ENCODE peak calls at places on chromosomes 16 and 17, in six cellular contexts. S, N, E, O, P and X are unnamed samples.

GRCh38 chr17:65017375-65017774 is 39.2 kb downstream of the GNA13 start:
- DNase-seq in S (no peak), N (no peak), E (no peak), O (no peak), P (no peak), X (no peak)

GRCh38 chr17:20074489-20074888 is 65.3 kb downstream of the SPECC1 start:
- DNase-seq in S (no peak), N (no peak), E (no peak), O (no peak), P (no peak), X (no peak)

GRCh38 chr16:77946834-77947233 is 75.5 kb upstream of the CLEC3A start:
- DNase-seq in S (no peak), N (no peak), E (no peak), O (no peak), P (no peak), X (no peak)

GRCh38 chr16:13291934-13292333 is 390.5 kb downstream of the SHISA9 start:
- DNase-seq in S (no peak), N (peak), E (no peak), O (no peak), P (no peak), X (no peak)

GRCh38 chr16:25064967-25065366 is 46.6 kb upstream of the LCMT1 start:
- DNase-seq in S (no peak), N (no peak), E (no peak), O (no peak), P (no peak), X (no peak)

GRCh38 chr17:82297280-82297803 is 20.1 kb downstream of the CD7 start:
- DNase-seq in S (peak), N (no peak), E (no peak), O (peak), P (no peak), X (no peak)

GRCh38 chr17:36008998-36009665 is 7.8 kb upstream of the CCL15 start:
- DNase-seq in S (no peak), N (no peak), E (no peak), O (no peak), P (peak), X (no peak)

GRCh38 chr16:58127033-58127556 is 2.1 kb downstream of the CFAP20 start:
- DNase-seq in S (no peak), N (peak), E (no peak), O (no peak), P (no peak), X (no peak)

GRCh38 chr17:63609820-63610573 is 9.3 kb downstream of the TACO1 start:
- DNase-seq in S (no peak), N (no peak), E (no peak), O (no peak), P (no peak), X (no peak)

GRCh38 chr17:68396795-68397536 is 60.3 kb downstream of the WIPI1 start:
- DNase-seq in S (no peak), N (no peak), E (no peak), O (peak), P (no peak), X (no peak)

GRCh38 chr16:88558457-88559442 is 11.5 kb upstream of the ZC3H18 start:
- DNase-seq in S (peak), N (peak), E (no peak), O (peak), P (peak), X (no peak)

GRCh38 chr17:68198931-68199836 is 48.7 kb upstream of the AMZ2 start:
- DNase-seq in S (no peak), N (peak), E (no peak), O (no peak), P (no peak), X (no peak)

GRCh38 chr17:73318427-73318813 is 6.6 kb upstream of the CDC42EP4 start:
- DNase-seq in S (no peak), N (no peak), E (no peak), O (no peak), P (no peak), X (no peak)

GRCh38 chr17:80877829-80878303 is 113.8 kb upstream of the CHMP6 start:
- DNase-seq in S (no peak), N (no peak), E (no peak), O (no peak), P (no peak), X (peak)

DNA sequence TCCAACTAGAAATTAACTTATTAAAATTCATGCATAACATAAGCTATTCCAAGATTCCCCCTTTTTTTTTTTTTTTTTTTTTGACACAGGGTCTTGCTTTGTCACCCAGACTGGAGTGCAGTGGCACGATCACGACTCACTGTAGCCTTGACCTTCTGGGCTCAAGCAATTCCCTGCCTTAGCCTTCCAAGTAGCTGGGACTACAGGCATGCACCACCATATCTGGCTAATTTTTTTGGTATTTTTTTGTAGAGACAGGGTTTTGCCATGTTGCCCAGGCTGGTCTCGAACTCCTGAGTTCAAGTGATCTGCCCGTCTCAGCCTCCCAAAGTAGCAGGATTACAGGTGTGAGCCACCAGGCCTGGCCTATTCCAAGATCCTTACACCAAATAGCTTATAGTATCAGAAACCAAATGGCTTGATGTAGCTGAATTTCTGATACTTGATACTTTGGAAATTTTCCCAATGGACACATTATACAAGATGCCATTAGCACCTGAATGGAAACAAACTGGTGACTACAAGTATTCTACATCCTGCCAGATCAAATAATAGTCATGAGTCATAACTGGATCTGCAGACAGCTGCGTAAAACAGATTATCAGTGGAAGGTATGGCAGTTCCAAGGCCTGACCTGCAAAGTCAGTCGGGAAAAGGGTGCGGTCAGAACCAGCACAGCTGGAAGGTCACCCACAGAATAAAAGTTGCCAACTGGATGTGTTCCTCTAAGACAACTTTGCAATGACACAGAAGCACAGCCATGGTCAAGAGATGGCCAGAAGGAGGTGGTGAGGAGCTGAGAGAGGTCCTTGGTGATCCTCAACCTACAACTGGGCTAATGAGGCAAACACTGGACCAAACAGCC is 14.5 kb downstream of the TUBG1 start:
- DNase-seq in S (no peak), N (no peak), E (no peak), O (no peak), P (no peak), X (no peak)
- TF ChIP-seq CTCF in S (no peak), N (no peak), E (no peak), O (no peak), P (no peak), X (no peak)

DNA sequence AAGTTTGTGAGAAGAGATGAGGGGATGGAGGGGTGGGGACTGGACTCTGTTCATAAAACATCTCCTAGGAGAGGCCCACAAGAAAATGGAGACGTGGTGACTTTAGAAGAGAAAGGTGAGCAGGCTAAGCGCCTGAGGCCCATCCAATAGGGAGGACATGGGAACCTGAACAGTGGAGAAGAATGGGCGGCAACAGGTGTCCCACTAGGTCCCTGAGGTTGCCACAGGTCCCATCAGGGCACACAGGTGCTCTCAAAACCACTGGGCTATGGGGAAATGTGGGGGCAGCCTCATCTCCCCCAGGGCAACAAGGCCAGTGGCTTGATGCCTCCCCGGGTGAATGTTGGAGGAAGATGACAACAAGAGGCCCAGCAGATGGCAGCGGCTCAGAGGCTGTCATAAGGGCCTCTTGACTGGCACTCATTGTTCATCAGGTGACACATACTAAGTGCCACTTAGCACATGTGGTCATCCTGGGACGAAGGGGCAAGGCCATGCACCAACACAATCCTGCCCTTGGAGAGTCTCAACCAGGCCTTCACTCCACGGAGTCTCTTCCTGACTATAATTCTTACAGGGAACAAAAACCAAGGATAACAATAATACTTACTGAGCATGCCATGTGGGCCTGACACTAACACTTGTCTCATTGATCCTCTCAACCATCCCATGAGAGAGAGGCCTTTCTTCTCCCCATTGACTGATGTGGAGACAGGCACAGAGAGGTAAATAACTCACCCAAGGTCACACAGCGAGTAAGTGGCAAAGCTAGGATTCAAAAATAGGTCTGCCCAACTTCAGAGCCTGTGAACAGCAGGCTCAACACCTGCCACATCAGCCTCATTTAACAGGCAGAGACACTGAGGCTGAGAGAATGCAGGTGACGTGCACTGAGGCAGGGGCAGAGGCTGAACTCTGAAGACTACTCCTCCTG is 38.0 kb downstream of the CUEDC1 start:
- DNase-seq in S (peak), N (peak), E (no peak), O (no peak), P (no peak), X (no peak)
- TF ChIP-seq CTCF in S (peak), N (no peak), E (no peak), O (no peak), P (no peak), X (no peak)

GRCh38 chr17:66449418-66449977 is 147.1 kb downstream of the PRKCA start:
- DNase-seq in S (no peak), N (no peak), E (no peak), O (peak), P (no peak), X (no peak)

GRCh38 chr17:66450008-66450856 is 147.8 kb downstream of the PRKCA start:
- DNase-seq in S (no peak), N (no peak), E (no peak), O (peak), P (no peak), X (no peak)

GRCh38 chr17:66451188-66452149 is 149.1 kb downstream of the PRKCA start:
- DNase-seq in S (no peak), N (peak), E (no peak), O (peak), P (no peak), X (no peak)

GRCh38 chr17:66448008-66448644 is 145.7 kb downstream of the PRKCA start:
- DNase-seq in S (no peak), N (no peak), E (no peak), O (no peak), P (no peak), X (no peak)

GRCh38 chr17:66450857-66451158 is 148.4 kb downstream of the PRKCA start:
- DNase-seq in S (no peak), N (no peak), E (no peak), O (no peak), P (no peak), X (no peak)
- TF ChIP-seq CTCF in S (no peak), N (no peak), E (no peak), O (no peak), P (no peak), X (no peak)

DNA sequence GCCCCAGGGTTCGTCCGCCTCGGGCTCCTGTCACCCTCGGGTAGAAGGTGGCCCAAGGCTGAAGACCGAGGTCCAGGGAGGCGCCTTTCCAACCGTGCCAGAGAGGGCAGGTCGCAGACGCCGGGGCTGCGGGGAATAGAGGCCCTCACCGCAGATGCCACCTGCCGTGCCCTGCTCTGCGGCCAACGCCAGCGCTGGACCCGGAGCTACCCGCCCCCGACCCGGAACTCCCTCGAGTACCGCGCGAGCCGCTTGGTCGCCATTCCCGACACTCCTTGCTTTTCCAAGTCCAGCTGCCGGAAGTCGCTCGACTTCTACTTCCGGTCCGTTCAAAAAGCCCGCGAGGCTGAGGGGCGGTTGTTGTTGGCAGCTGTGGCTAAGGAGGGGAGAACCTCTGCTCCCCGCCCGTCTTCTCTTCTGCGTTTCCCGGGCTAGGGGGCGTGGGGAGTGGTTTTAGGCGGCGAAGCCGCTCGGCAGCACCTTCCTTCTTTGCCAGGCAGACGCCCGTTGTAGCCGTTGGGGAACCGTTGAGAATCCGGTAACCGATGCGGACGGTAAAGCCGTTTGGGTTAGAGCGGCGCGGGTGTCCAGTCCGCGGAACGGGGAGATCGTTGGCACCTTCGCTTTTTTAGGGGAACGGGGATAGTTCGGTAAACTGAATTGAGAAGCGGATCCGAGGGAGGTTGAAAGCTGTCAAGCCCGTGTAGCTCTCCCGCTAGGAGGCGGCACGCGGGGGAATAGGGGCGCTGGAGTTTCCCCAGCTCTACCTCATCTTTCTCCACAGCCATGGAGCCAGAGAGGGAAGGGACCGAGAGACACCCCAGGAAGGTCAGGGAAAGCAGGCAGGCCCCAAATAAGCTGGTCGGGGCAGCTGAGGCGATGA is at the start of the genes ERI2 and REXO5:
- DNase-seq in S (peak), N (peak), E (peak), O (peak), P (peak), X (peak)
- TF ChIP-seq CTCF in S (peak), N (peak), E (no peak), O (no peak), P (peak), X (peak)

GRCh38 chr16:84144859-84145639 is at the start of the genes DNAAF1 and HSDL1:
- DNase-seq in S (peak), N (peak), E (peak), O (peak), P (peak), X (no peak)
- TF ChIP-seq CTCF in S (peak), N (no peak), E (no peak), O (no peak), P (no peak), X (no peak)

GRCh38 chr17:31696703-31697325 is 162.2 kb downstream of the COPRS start:
- DNase-seq in S (no peak), N (no peak), E (no peak), O (no peak), P (no peak), X (no peak)

GRCh38 chr17:31700973-31701372 is 158.1 kb downstream of the COPRS start:
- DNase-seq in S (no peak), N (no peak), E (no peak), O (no peak), P (no peak), X (no peak)

GRCh38 chr17:31697838-31698237 is 161.2 kb downstream of the COPRS start:
- DNase-seq in S (no peak), N (peak), E (no peak), O (no peak), P (no peak), X (no peak)

GRCh38 chr17:31698751-31699150 is 160.3 kb downstream of the COPRS start:
- DNase-seq in S (no peak), N (no peak), E (no peak), O (no peak), P (no peak), X (no peak)

DNA sequence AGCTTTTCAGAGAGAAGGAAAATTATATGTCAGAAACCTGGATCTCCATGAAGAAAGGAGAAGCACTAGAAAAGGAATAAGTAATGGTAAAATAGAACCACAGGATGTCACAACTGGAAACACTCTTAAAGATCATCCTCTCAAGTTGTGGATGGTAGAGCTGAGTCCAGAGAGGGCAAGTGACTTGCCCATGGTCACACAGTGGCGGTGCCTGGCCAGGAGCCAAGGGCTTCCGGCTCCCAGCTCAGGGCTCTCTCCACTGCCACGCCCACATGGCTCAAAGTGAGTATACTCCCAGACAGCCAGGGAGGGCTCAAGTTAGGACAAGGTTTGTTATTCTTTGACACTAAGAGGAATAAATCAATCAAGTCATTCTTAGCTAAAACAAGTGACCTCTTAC is 159.8 kb downstream of the COPRS start:
- DNase-seq in S (no peak), N (no peak), E (no peak), O (no peak), P (no peak), X (no peak)
- TF ChIP-seq CTCF in S (no peak), N (no peak), E (no peak), O (no peak), P (no peak), X (no peak)

GRCh38 chr16:6016530-6017184 is 919.1 kb upstream of the EEF2KMT start:
- DNase-seq in S (no peak), N (peak), E (no peak), O (no peak), P (no peak), X (no peak)
- TF ChIP-seq CTCF in S (no peak), N (no peak), E (peak), O (no peak), P (no peak), X (peak)

GRCh38 chr16:68750243-68750642 is 13.2 kb downstream of the CDH1 start:
- DNase-seq in S (no peak), N (no peak), E (no peak), O (no peak), P (no peak), X (no peak)

GRCh38 chr16:68752602-68753001 is 15.5 kb downstream of the CDH1 start:
- DNase-seq in S (no peak), N (no peak), E (no peak), O (no peak), P (no peak), X (no peak)

GRCh38 chr16:68756250-68757051 is 19.4 kb downstream of the CDH1 start:
- DNase-seq in S (no peak), N (no peak), E (no peak), O (no peak), P (no peak), X (no peak)

GRCh38 chr16:68751160-68751559 is 14.1 kb downstream of the CDH1 start:
- DNase-seq in S (no peak), N (no peak), E (no peak), O (no peak), P (no peak), X (no peak)

GRCh38 chr16:68754117-68754792 is 17.2 kb downstream of the CDH1 start:
- DNase-seq in S (no peak), N (no peak), E (no peak), O (no peak), P (no peak), X (no peak)
- TF ChIP-seq CTCF in S (no peak), N (no peak), E (no peak), O (no peak), P (no peak), X (no peak)

GRCh38 chr17:75774471-75774987 is 9.5 kb upstream of the GALK1 start:
- DNase-seq in S (no peak), N (no peak), E (no peak), O (no peak), P (no peak), X (no peak)

GRCh38 chr17:75773808-75774470 is 8.9 kb upstream of the GALK1 start:
- DNase-seq in S (no peak), N (no peak), E (no peak), O (peak), P (no peak), X (no peak)

GRCh38 chr17:75769536-75769935 is 4.5 kb upstream of the GALK1 start:
- DNase-seq in S (no peak), N (no peak), E (no peak), O (peak), P (no peak), X (no peak)

GRCh38 chr17:75773121-75773807 is 8.3 kb upstream of the GALK1 start:
- DNase-seq in S (no peak), N (no peak), E (no peak), O (peak), P (no peak), X (no peak)

GRCh38 chr17:75771334-75772281 is 6.6 kb upstream of the GALK1 start:
- DNase-seq in S (no peak), N (no peak), E (no peak), O (peak), P (no peak), X (no peak)
- TF ChIP-seq CTCF in S (no peak), N (peak), E (no peak), O (no peak), P (peak), X (peak)